ENCODE peak calls at places on chromosomes 11 and 22, in four cellular contexts. One of them, this sample, is unnamed.

GRCh38 chr11:118560806-118561205 is 4.9 kb downstream of the IFT46 start:
- DNase-seq in SK-N-SH: no peak
- DNase-seq in HepG2: no peak
- DNase-seq in K562: no peak
- DNase-seq in this sample: no peak

GRCh38 chr11:122038543-122038942 is 77.5 kb downstream of the BLID start:
- DNase-seq in SK-N-SH: no peak
- DNase-seq in HepG2: no peak
- DNase-seq in K562: no peak
- DNase-seq in this sample: no peak

GRCh38 chr22:37019309-37020191 is at the start of the genes MPST and TST:
- DNase-seq in SK-N-SH: peak; percentile 97
- DNase-seq in HepG2: peak; percentile 62
- DNase-seq in K562: peak; percentile 81
- DNase-seq in this sample: no peak

GRCh38 chr11:33695051-33695566 is 5.5 kb downstream of the C11orf91 start:
- DNase-seq in SK-N-SH: no peak
- DNase-seq in HepG2: peak; percentile 28
- DNase-seq in K562: no peak
- DNase-seq in this sample: no peak

GRCh38 chr11:30653606-30654005 is 67.5 kb upstream of the MPPED2 start:
- DNase-seq in SK-N-SH: no peak
- DNase-seq in HepG2: no peak
- DNase-seq in K562: no peak
- DNase-seq in this sample: no peak

GRCh38 chr22:44063462-44064371 is 39.6 kb downstream of the PARVB start:
- DNase-seq in SK-N-SH: no peak
- DNase-seq in HepG2: no peak
- DNase-seq in K562: no peak
- DNase-seq in this sample: no peak

GRCh38 chr11:31045335-31045734 is 324.2 kb downstream of the DCDC1 start:
- DNase-seq in SK-N-SH: peak; percentile 36
- DNase-seq in HepG2: peak; percentile 27
- DNase-seq in K562: no peak
- DNase-seq in this sample: peak; percentile 10

GRCh38 chr11:84648413-84648812 is 978.7 kb downstream of the DLG2 start:
- DNase-seq in SK-N-SH: no peak
- DNase-seq in HepG2: no peak
- DNase-seq in K562: no peak
- DNase-seq in this sample: no peak

GRCh38 chr22:46442217-46442853 is 95.1 kb downstream of the CELSR1 start:
- DNase-seq in SK-N-SH: no peak
- DNase-seq in HepG2: no peak
- DNase-seq in K562: no peak
- DNase-seq in this sample: no peak

GRCh38 chr11:45646275-45646970 is 19.0 kb downstream of the CHST1 start:
- DNase-seq in SK-N-SH: peak; percentile 51
- DNase-seq in HepG2: no peak
- DNase-seq in K562: no peak
- DNase-seq in this sample: peak; percentile 28

GRCh38 chr11:69099193-69099592 is 50.5 kb downstream of the TPCN2 start:
- DNase-seq in SK-N-SH: no peak
- DNase-seq in HepG2: no peak
- DNase-seq in K562: no peak
- DNase-seq in this sample: no peak

GRCh38 chr22:48705917-48706605 is 1121.6 kb downstream of the BRD1 start:
- DNase-seq in SK-N-SH: no peak
- DNase-seq in HepG2: no peak
- DNase-seq in K562: no peak
- DNase-seq in this sample: no peak

GRCh38 chr11:76025068-76025467 is 181.2 kb downstream of the WNT11 start:
- DNase-seq in SK-N-SH: no peak
- DNase-seq in HepG2: no peak
- DNase-seq in K562: no peak
- DNase-seq in this sample: no peak

GRCh38 chr11:12224537-12224893 is 114.1 kb downstream of the MICAL2 start:
- DNase-seq in SK-N-SH: no peak
- DNase-seq in HepG2: no peak
- DNase-seq in K562: no peak
- DNase-seq in this sample: no peak

GRCh38 chr11:131154329-131154728 is 216.1 kb upstream of the NTM start:
- DNase-seq in SK-N-SH: no peak
- DNase-seq in HepG2: no peak
- DNase-seq in K562: no peak
- DNase-seq in this sample: no peak

GRCh38 chr11:36265793-36266628 is 23.2 kb downstream of the COMMD9 start:
- DNase-seq in SK-N-SH: peak; percentile 81
- DNase-seq in HepG2: peak; percentile 16
- DNase-seq in K562: peak; percentile 77
- DNase-seq in this sample: peak; percentile 19

DNA sequence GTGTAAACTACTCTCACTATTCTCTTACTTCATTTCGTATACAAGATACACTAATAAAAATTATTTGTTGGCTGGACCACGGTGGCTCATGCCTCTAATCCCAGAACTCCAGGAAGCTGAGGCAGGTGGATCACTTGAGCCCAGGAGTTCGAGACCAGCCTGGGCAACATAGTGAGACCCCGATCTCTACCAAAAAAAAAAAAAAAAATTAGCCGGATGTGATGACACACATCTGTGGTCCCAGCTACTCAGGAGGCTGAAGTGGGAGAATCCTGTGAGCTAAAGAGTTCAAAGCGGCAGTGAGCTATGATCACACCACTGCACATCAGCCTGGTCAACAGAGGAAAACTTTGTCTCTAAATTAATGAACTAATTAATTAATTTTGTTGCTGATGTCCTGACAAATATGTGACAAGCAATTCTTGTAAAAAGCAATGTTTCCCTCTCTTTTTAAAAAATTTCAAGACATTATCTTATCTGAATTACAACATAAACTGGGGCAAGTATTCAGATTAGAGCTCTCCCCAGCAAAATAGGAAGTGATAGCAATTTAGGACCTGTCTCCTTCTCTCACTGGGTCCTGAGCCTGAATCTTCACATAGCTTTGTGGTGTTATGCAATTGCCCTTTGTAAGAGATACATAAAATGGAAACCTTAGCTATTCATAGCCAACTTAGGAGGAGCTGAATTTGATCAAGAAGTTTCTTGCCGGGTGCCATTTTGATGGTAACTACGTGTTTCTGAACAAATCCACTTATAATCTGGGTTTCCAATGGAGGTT is 17.6 kb upstream of the TMA7B start:
- DNase-seq in SK-N-SH: no peak
- DNase-seq in HepG2: no peak
- DNase-seq in K562: no peak
- DNase-seq in this sample: no peak
- TF ChIP-seq ELF1 in SK-N-SH: no peak
- TF ChIP-seq ELF1 in HepG2: no peak
- TF ChIP-seq ELF1 in K562: no peak
- TF ChIP-seq ELF1 in this sample: no peak

GRCh38 chr11:24264868-24265267 is 232.0 kb upstream of the LUZP2 start:
- DNase-seq in SK-N-SH: no peak
- DNase-seq in HepG2: no peak
- DNase-seq in K562: no peak
- DNase-seq in this sample: no peak
- H2AFZ ChIP-seq in SK-N-SH: no peak overlapping the region
- H2AFZ ChIP-seq in HepG2: peak overlapping the region; percentile 36
- H2AFZ ChIP-seq in K562: no peak overlapping the region
- H2AFZ ChIP-seq in this sample: no peak overlapping the region

DNA sequence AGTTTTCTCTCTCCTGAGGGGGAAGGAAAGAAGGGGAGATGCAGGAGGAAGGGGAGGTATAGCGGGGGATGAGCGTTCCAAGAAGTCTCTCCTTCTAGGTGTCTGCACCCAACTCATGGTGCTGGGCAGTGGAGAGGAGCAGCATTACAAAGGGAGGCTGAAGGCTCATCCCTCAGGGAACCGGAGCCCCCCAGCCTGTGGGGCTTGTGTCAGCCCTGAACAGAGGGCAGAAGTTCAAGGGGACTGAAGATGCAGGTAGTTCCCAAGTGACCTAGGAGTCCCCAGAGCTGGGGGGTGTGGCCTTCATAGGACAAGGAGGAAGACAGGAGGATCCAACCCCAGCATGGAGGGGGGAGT is 1.8 kb downstream of the C11orf68 start:
- DNase-seq in SK-N-SH: no peak
- DNase-seq in HepG2: no peak
- DNase-seq in K562: no peak
- DNase-seq in this sample: no peak
- TF ChIP-seq ELF1 in SK-N-SH: no peak
- TF ChIP-seq ELF1 in HepG2: no peak
- TF ChIP-seq ELF1 in K562: no peak
- TF ChIP-seq ELF1 in this sample: no peak

DNA sequence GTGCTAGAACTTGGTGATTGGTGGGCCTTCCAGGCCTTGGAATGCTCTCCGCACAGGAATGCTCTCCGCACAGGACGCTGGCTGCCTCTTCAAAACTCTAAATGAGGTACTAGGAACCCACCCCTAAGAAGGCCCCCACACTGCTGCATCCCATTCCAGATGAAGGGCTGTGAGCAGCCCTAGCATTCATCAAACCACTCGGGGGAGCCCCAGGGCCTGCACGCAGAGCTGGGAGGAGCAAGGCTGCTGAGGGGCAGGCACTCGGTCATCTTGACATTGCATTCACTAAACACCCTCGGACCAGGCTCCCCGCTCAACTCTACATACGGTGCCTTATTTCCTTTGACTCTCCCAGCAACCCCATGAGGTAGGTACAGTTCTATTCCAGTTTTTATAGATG is 49.2 kb upstream of the EMID1 start:
- DNase-seq in SK-N-SH: no peak
- DNase-seq in HepG2: peak; percentile 20
- DNase-seq in K562: no peak
- DNase-seq in this sample: no peak
- H2AFZ ChIP-seq in SK-N-SH: no peak overlapping the region
- H2AFZ ChIP-seq in HepG2: no peak overlapping the region
- H2AFZ ChIP-seq in K562: no peak overlapping the region
- H2AFZ ChIP-seq in this sample: no peak overlapping the region

GRCh38 chr22:25797891-25798290 is 55.9 kb downstream of the MYO18B start:
- DNase-seq in SK-N-SH: no peak
- DNase-seq in HepG2: no peak
- DNase-seq in K562: no peak
- DNase-seq in this sample: no peak
- TF ChIP-seq ELF1 in SK-N-SH: no peak
- TF ChIP-seq ELF1 in HepG2: no peak
- TF ChIP-seq ELF1 in K562: no peak
- TF ChIP-seq ELF1 in this sample: no peak

This sample was measured in HCT116.